ENCODE peak calls at places on chromosome 1, in five cellular contexts. N is fibroblast of lung, I is tibial nerve, X is astrocyte, W is lung. Z is an unnamed sample. For H3K36me3, the result is how much of the 10 kb centered on the place peaks cover.

GRCh38 chr1:202462342-202463076 is 114.0 kb downstream of the PPP1R12B start:
- DNase-seq in N (no peak), I (no peak), X (no peak), W (peak), Z (no peak)

GRCh38 chr1:161792740-161793139 is 26.6 kb downstream of the ATF6 start:
- DNase-seq in N (peak), I (no peak), X (peak), W (no peak), Z (peak)

GRCh38 chr1:113074237-113074636 is 1.2 kb downstream of the LRIG2 start:
- DNase-seq in N (no peak), I (no peak), X (peak), W (no peak), Z (no peak)

GRCh38 chr1:238660849-238661248 is 725.5 kb upstream of the CHRM3 start:
- DNase-seq in N (peak), I (no peak), X (peak), W (no peak), Z (peak)

GRCh38 chr1:183218039-183218618 is 32.1 kb downstream of the LAMC2 start:
- DNase-seq in N (peak), I (no peak), X (no peak), W (no peak), Z (no peak)

GRCh38 chr1:109263234-109263596 is 13.9 kb downstream of the CELSR2 start:
- DNase-seq in N (no peak), I (no peak), X (no peak), W (no peak), Z (no peak)

GRCh38 chr1:182877842-182878241 is 38.7 kb downstream of the DHX9 start:
- DNase-seq in N (no peak), I (no peak), X (no peak), W (no peak), Z (no peak)

GRCh38 chr1:176541663-176542062 is 78.7 kb downstream of the PAPPA2 start:
- DNase-seq in N (no peak), I (no peak), X (no peak), W (no peak), Z (no peak)

GRCh38 chr1:17167783-17168479 is 37.0 kb upstream of the PADI1 start:
- DNase-seq in N (peak), I (no peak), X (peak), W (no peak), Z (peak)

GRCh38 chr1:180560868-180561600 is 2.3 kb downstream of the OVAAL start:
- DNase-seq in N (no peak), I (no peak), X (peak), W (no peak), Z (no peak)

GRCh38 chr1:117681093-117681950 is 75.5 kb downstream of the TENT5C start:
- DNase-seq in N (no peak), I (no peak), X (no peak), W (no peak), Z (no peak)

GRCh38 chr1:45619149-45619921 is 4.5 kb downstream of the CCDC17 start:
- DNase-seq in N (no peak), I (no peak), X (no peak), W (no peak), Z (no peak)

GRCh38 chr1:227770812-227771211 is 35.6 kb downstream of the SNAP47 start:
- DNase-seq in N (no peak), I (no peak), X (no peak), W (no peak), Z (no peak)

GRCh38 chr1:16043950-16044349 is 368 bp downstream of the CLCNKB start:
- DNase-seq in N (no peak), I (no peak), X (no peak), W (no peak), Z (no peak)

GRCh38 chr1:48602349-48602748 is 130.3 kb upstream of the SPATA6 start:
- DNase-seq in N (no peak), I (no peak), X (no peak), W (no peak), Z (no peak)

GRCh38 chr1:229093546-229094336 is 177.2 kb upstream of the RAB4A start:
- DNase-seq in N (no peak), I (no peak), X (no peak), W (peak), Z (no peak)

GRCh38 chr1:152111515-152111968 is 3.7 kb downstream of the TCHH start:
- DNase-seq in N (peak), I (no peak), X (peak), W (no peak), Z (peak)

GRCh38 chr1:23395162-23395724 is 25.6 kb upstream of the ZNF436 start:
- DNase-seq in N (no peak), I (no peak), X (no peak), W (no peak), Z (no peak)

GRCh38 chr1:23395849-23396248 is 26.2 kb upstream of the ZNF436 start:
- DNase-seq in N (no peak), I (no peak), X (no peak), W (no peak), Z (no peak)

GRCh38 chr1:23393706-23394105 is 24.1 kb upstream of the ZNF436 start:
- DNase-seq in N (peak), I (peak), X (peak), W (peak), Z (peak)

GRCh38 chr1:23394664-23395063 is 25.0 kb upstream of the ZNF436 start:
- DNase-seq in N (peak), I (peak), X (peak), W (peak), Z (peak)

GRCh38 chr1:23394176-23394575 is 24.5 kb upstream of the ZNF436 start:
- DNase-seq in N (peak), I (no peak), X (peak), W (no peak), Z (peak)
- H3K27ac ChIP-seq in N (peak), I (peak), X (peak), W (peak), Z (peak)

GRCh38 chr1:169886931-169887330 is 6.8 kb downstream of the SCYL3 start:
- DNase-seq in N (no peak), I (no peak), X (no peak), W (no peak), Z (no peak)

GRCh38 chr1:169885207-169885606 is 8.5 kb downstream of the SCYL3 start:
- DNase-seq in N (no peak), I (no peak), X (peak), W (no peak), Z (no peak)

GRCh38 chr1:169886422-169886821 is 7.3 kb downstream of the SCYL3 start:
- DNase-seq in N (no peak), I (no peak), X (no peak), W (no peak), Z (no peak)

GRCh38 chr1:169882039-169882511 is 11.6 kb downstream of the SCYL3 start:
- DNase-seq in N (no peak), I (no peak), X (no peak), W (no peak), Z (no peak)

DNA sequence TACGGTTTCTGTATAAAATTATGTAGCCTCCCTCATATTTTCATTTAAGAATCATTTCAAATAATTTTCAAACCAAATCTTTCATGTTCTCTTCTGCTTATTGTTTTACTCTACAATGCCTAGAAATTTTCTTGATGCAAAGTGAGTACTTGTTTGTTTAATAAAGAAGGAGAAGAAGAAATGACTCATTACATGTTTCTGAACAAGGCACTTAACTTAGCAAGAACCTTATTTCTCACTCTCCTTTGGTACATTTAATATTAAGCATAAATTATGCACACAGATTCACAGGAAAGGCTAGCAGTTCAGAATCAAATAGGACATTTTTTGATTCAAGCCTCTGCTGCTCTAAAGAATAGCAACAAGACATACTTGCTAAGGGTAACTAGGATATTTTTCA is 9.1 kb downstream of the SCYL3 start:
- DNase-seq in N (peak), I (no peak), X (no peak), W (no peak), Z (no peak)
- H3K36me3 ChIP-seq in N (under half), I (under half), X (under half), W (under half), Z (under half)

DNA sequence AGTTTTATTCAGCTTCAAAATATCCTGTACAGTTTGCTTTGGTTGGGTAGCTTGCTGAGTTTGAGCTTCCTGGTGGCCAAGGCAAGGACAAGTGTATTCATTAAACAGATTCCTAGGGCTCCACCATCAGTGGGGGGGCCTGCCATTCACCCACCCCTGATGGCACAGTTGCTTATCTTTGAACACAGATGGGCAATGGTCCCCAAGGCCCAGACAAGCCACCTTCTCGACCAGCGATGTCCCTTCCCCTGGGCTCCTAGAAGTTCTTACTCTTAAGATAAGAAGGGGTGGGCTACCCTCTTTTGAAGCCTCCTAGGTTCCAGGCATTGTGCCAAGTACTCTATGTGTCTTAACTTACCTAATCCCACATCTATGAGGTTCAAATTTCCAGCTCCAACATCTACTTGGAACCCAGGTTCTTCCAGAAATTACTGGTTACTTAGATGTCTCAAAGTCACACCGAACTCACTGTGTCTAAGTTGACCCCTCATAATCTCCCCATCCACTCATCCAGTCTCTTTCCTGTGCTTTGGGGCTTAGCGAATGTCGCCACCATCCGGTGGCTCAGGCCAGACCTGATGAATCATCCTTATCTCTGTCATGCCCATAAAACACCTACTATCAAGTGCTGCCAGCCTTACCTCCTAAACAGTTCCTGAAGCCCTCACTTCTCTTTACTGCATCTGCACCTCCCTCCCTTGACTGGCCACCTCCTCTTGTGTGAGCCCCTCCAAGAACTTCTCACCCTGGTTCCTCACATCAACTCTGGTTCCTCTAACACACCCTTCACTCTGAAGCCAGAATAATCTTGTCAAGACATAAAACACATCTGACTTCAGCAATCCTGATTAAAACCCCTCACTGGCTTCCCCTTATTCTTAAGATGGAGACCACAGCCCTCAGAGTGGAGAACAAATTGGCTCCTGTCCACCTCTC is 50.1 kb downstream of the KLHDC7A start:
- DNase-seq in N (no peak), I (no peak), X (no peak), W (no peak), Z (no peak)
- TF ChIP-seq CTCF in N (no peak), I (no peak), X (no peak), W (no peak), Z (no peak)

GRCh38 chr1:184771190-184771691 is 16.6 kb upstream of the EDEM3 start:
- DNase-seq in N (no peak), I (no peak), X (no peak), W (no peak), Z (no peak)

GRCh38 chr1:184770176-184770575 is 15.5 kb upstream of the EDEM3 start:
- DNase-seq in N (no peak), I (no peak), X (no peak), W (no peak), Z (no peak)

GRCh38 chr1:184769241-184769640 is 14.6 kb upstream of the EDEM3 start:
- DNase-seq in N (no peak), I (no peak), X (no peak), W (no peak), Z (no peak)

GRCh38 chr1:184764483-184764882 is 9.8 kb upstream of the EDEM3 start:
- DNase-seq in N (no peak), I (no peak), X (no peak), W (no peak), Z (no peak)

GRCh38 chr1:184768467-184768866 is 13.8 kb upstream of the EDEM3 start:
- DNase-seq in N (no peak), I (no peak), X (no peak), W (no peak), Z (no peak)
- H3K27ac ChIP-seq in N (no peak), I (no peak), X (no peak), W (no peak), Z (no peak)

DNA sequence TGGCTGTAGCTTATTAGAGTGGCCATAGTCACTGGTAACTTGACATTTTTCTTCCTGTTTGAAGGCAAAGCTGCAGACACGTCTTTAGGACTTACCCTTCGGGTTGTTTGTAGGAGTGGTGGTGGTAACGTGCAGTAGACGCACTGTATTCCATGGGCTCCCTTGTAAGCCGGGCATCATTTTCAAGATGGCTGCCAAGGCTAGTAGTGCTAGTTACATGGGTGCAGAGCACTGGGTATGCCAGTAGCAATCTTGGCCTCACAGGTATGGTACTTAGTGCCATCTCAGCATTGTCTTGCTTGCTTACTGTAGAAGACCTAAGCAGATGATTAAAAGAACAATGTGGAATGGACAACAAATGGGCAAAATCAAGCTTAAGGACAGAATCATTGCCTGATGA is 1.9 kb downstream of the YBX1 start:
- DNase-seq in N (peak), I (no peak), X (no peak), W (no peak), Z (no peak)
- H3K36me3 ChIP-seq in N (under half), I (under half), X (under half), W (under half), Z (under half)

GRCh38 chr1:231011360-231011759 is 28.7 kb downstream of the FAM89A start:
- DNase-seq in N (no peak), I (no peak), X (no peak), W (no peak), Z (no peak)
- TF ChIP-seq CTCF in N (no peak), I (no peak), X (no peak), W (no peak), Z (no peak)

DNA sequence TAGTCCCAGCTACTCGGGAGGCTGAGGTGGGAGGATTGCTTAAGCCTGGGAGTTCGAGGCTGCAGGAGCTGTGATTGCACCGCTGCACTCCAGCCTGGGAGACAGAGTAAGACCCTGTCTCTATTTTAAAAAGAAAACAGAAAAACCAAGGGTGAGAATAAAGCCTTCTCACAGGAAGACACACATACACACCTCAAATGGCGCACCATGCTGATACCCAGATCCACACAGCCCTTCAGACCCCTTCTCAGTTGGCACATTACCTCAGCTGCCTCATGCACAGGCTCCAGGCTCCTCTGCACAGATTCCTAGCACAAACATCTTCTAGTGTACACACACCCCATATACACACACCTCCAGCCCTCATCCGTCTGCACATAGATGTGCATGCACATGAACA is 7.9 kb downstream of the FGR start:
- DNase-seq in N (no peak), I (no peak), X (no peak), W (no peak), Z (no peak)
- H3K27ac ChIP-seq in N (no peak), I (no peak), X (no peak), W (no peak), Z (no peak)

GRCh38 chr1:205800470-205800869 is 12.5 kb downstream of the SLC41A1 start:
- DNase-seq in N (no peak), I (no peak), X (no peak), W (no peak), Z (no peak)
- H3K36me3 ChIP-seq in N (under half), I (under half), X (under half), W (under half), Z (under half)

GRCh38 chr1:43974443-43975248 is at the start of gene ATP6V0B:
- DNase-seq in N (peak), I (peak), X (peak), W (peak), Z (peak)
- TF ChIP-seq CTCF in N (peak), I (peak), X (no peak), W (peak), Z (no peak)

GRCh38 chr1:84619383-84620093 is 45.3 kb upstream of the CTBS start:
- DNase-seq in N (peak), I (no peak), X (peak), W (no peak), Z (peak)
- H3K27ac ChIP-seq in N (peak), I (peak), X (peak), W (peak), Z (peak)